ENCODE peak calls at places on chromosomes 3 and 15, in four cellular contexts. N is NAMALWA, G is HCT116, S is type B pancreatic cell. B is an unnamed sample.
A peak's percentile ranks its signal among the peaks of the same experiment; 100 is the strongest.

GRCh38 chr15:70432924-70433500 is 330.3 kb downstream of the UACA start:
- DNase-seq in N (no peak), S (no peak), G (no peak), B (no peak)

GRCh38 chr3:50168388-50168787 is 13.3 kb downstream of the SEMA3F start:
- DNase-seq in G (no peak), S (no peak), N (no peak), B (no peak)

GRCh38 chr3:16633948-16634347 is 28.7 kb upstream of the DAZL start:
- DNase-seq in G (no peak), N (no peak), S (no peak), B (no peak)

GRCh38 chr3:48137425-48137999 is 50.7 kb downstream of the CDC25A start:
- DNase-seq in G (no peak), S (no peak), N (no peak), B (no peak)

GRCh38 chr15:51267714-51268105 is 70.7 kb downstream of the CYP19A1 start:
- DNase-seq in N (no peak), S (no peak), G (no peak), B (no peak)

GRCh38 chr3:151347432-151347831 is 18.1 kb upstream of the P2RY13 start:
- DNase-seq in S (no peak), N (no peak), G (no peak), B (no peak)

GRCh38 chr3:120636790-120637401 is 40.8 kb downstream of the NDUFB4 start:
- DNase-seq in N (no peak), S (no peak), G (no peak), B (no peak)

GRCh38 chr3:153173758-153174516 is 11.9 kb downstream of the RAP2B start:
- DNase-seq in G (peak; percentile 52), S (no peak), N (no peak), B (no peak)

GRCh38 chr3:171256445-171257250 is 203.6 kb downstream of the TNIK start:
- DNase-seq in G (no peak), S (no peak), N (no peak), B (no peak)

GRCh38 chr15:98668566-98669308 is 20.4 kb downstream of the IGF1R start:
- DNase-seq in G (peak; percentile 28), N (no peak), S (no peak), B (no peak)

GRCh38 chr3:64266983-64267382 is 41.7 kb upstream of the PRICKLE2 start:
- DNase-seq in N (no peak), G (no peak), S (no peak), B (no peak)

GRCh38 chr3:130729154-130729553 is 17.5 kb downstream of the PIK3R4 start:
- DNase-seq in G (no peak), S (no peak), N (no peak), B (no peak)

GRCh38 chr15:77001966-77002365 is 7.0 kb downstream of the PSTPIP1 start:
- DNase-seq in S (no peak), N (no peak), G (no peak), B (no peak)

GRCh38 chr3:123818921-123819429 is 65.2 kb downstream of the MYLK start:
- DNase-seq in N (no peak), G (no peak), S (no peak), B (peak; percentile 55)

GRCh38 chr15:51726302-51727073 is 11.0 kb downstream of the LYSMD2 start:
- DNase-seq in S (no peak), G (peak; percentile 85), N (peak; percentile 11), B (peak; percentile 49)

GRCh38 chr3:11434017-11434526 is 161.9 kb downstream of the ATG7 start:
- DNase-seq in N (no peak), S (no peak), G (no peak), B (no peak)

GRCh38 chr3:108096506-108097325 is 5.9 kb upstream of the CD47 start:
- DNase-seq in G (no peak), S (no peak), N (no peak), B (no peak)

GRCh38 chr3:54999159-54999558 is 71.3 kb upstream of the LRTM1 start:
- DNase-seq in S (no peak), N (peak; percentile 12), G (no peak), B (no peak)

B was measured in SW 1271.